ENCODE peak calls at places on chromosomes 11 and 22, in six cellular contexts. R is prostate gland, Z is A549, G is suprapubic skin, C is Peyer's patch, F is body of pancreas. A is an unnamed sample.
A peak's percentile ranks its signal among the peaks of the same experiment; 100 is the strongest.

GRCh38 chr22:50713571-50714056 is 24.4 kb upstream of the ACR start:
- DNase-seq in R (no peak), Z (no peak), G (no peak), C (no peak), F (peak; percentile 39), A (no peak)

GRCh38 chr22:31448382-31448781 is 41.3 kb downstream of the EIF4ENIF1 start:
- DNase-seq in R (no peak), Z (no peak), G (no peak), C (no peak), F (no peak), A (no peak)

GRCh38 chr11:57241311-57241972 is 4.4 kb upstream of the APLNR start:
- DNase-seq in R (no peak), Z (no peak), G (no peak), C (no peak), F (no peak), A (no peak)

GRCh38 chr11:2881974-2882362 is 3.6 kb downstream of the CDKN1C start:
- DNase-seq in R (no peak), Z (no peak), G (no peak), C (no peak), F (no peak), A (no peak)

GRCh38 chr22:46031965-46032851 is 55.2 kb upstream of the WNT7B start:
- DNase-seq in R (no peak), Z (no peak), G (peak; percentile 64), C (peak; percentile 44), F (peak; percentile 6), A (no peak)

GRCh38 chr11:62004473-62004872 is 37.0 kb upstream of the FTH1 start:
- DNase-seq in R (no peak), Z (no peak), G (peak; percentile 56), C (peak; percentile 52), F (no peak), A (no peak)

GRCh38 chr11:114036958-114037357 is 22.6 kb upstream of the ZBTB16 start:
- DNase-seq in R (no peak), Z (no peak), G (no peak), C (no peak), F (no peak), A (no peak)

GRCh38 chr11:62556872-62557631 is 10.4 kb upstream of the AHNAK start:
- DNase-seq in R (no peak), Z (no peak), G (no peak), C (peak; percentile 82), F (no peak), A (no peak)

GRCh38 chr11:61164610-61165424 is 3.6 kb upstream of the VPS37C start:
- DNase-seq in R (peak; percentile 61), Z (no peak), G (no peak), C (peak; percentile 15), F (no peak), A (no peak)

GRCh38 chr11:32187106-32187505 is 96.2 kb downstream of the RCN1 start:
- DNase-seq in R (no peak), Z (no peak), G (no peak), C (no peak), F (no peak), A (no peak)

GRCh38 chr11:59611570-59612565 is 3.7 kb downstream of the OSBP start:
- DNase-seq in R (peak; percentile 9), Z (no peak), G (no peak), C (peak; percentile 76), F (peak; percentile 79), A (no peak)
- TF ChIP-seq POLR2A in R (no peak), Z (no peak), G (no peak), C (no peak), F (peak; percentile 48), A (no peak)

DNA sequence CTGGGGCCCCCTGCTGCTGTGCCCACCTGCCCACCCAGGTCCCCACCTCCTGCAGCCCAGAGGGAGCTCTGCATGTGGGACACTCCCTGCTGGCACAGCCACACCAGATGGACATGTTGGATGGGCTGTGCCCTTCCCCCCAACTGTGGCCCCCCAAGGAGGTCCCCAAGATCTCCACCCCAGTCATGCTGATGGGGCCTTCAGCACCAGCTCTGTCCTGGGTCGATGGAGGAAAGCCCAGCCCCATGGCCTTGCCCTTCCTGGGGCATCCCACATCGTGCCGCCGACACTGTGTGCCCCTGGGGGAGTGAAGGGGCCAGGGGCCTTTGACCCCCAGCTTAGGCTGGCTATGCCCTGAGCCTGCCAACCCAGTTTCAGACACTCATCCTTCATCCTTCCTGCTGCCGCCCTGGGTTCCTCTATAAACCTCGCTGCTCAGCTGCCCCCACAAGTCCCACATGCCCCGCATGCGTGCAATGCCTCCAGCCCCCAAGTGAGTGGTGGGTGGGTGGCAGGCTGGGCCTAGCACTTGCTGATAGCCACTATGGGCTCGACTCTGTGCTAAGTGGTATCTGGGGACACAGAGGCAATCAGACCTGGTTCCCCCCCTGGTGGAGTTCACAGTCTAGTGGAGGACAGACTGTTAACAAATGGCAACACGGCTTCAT is 3.9 kb upstream of the DPP3 start:
- DNase-seq in R (no peak), Z (no peak), G (no peak), C (no peak), F (no peak), A (no peak)
- TF ChIP-seq POLR2A in R (no peak), Z (no peak), G (no peak), C (no peak), F (no peak), A (no peak)

DNA sequence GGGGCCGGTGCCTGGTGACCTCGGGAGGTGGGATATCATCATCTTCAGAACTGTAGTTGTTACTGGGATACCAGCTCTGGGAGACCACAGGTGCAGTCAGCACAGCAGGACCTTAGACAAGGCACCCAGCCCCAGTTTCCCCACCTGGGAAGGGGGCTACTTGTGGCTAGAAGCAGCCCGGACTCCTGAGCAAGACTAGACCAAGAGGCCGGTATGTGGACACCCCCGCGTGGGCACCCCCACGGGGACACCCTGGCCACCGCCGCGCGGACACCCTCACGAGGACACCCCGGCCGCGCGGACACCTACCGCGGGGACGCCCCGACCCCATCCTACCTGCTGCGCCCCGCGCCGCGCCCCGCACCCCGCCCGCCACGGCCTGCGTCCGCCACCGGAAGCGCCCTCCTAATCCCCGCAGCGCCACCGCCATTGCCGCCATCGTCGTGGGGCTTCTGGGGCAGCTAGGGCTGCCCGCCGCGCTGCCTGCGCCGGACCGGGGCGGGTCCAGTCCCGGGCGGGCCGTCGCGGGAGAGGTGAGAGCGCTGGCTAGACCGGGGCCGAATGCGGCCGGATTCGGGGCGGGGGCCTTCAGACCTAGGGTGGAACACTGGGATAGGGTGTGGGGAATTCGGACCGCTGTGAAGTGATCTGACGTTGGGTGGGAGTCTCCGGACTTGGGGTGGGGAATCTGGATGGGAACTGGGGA is at the start of the genes COMT and TXNRD2:
- DNase-seq in R (peak; percentile 54), Z (peak; percentile 46), G (peak; percentile 80), C (peak; percentile 85), F (peak; percentile 75), A (peak; percentile 52)
- TF ChIP-seq POLR2A in R (peak; percentile 43), Z (peak; percentile 60), G (peak; percentile 63), C (peak; percentile 32), F (peak; percentile 80), A (peak; percentile 66)

GRCh38 chr11:64206457-64207246 is at the start of gene FERMT3:
- DNase-seq in R (no peak), Z (no peak), G (peak; percentile 74), C (peak; percentile 95), F (peak; percentile 35), A (no peak)
- TF ChIP-seq POLR2A in R (no peak), Z (no peak), G (no peak), C (peak; percentile 9), F (peak; percentile 29), A (no peak)

DNA sequence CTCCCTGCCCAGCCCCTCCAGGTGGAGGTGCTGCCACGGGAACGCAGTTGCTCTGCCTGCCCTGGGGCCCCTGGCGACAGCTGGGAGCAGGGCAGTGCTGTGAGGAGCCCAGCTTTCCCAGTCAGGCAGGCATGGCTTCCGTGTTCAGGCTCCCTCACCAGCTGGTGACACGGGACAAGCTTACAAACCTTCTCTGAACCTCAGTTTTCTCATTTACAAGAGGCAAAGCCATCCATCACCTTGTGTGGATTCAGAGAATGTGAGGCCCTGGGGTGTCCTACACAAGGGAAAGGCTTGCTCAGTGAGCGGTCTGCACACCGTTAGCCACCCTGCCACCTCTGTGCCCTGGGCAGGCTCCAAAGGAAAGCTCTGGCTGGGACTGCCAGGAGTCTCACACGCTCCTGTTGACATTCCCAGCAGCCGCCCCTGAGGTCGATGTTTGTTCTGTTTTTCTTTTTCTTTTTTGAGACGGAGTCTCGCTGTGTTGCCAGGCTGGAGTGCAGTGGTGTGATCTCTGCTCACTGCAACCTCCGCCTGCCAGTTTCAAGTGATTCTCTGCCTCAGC is 23.5 kb downstream of the SUN2 start:
- DNase-seq in R (no peak), Z (no peak), G (no peak), C (no peak), F (peak; percentile 79), A (no peak)
- TF ChIP-seq POLR2A in R (no peak), Z (no peak), G (no peak), C (no peak), F (peak; percentile 53), A (no peak)

DNA sequence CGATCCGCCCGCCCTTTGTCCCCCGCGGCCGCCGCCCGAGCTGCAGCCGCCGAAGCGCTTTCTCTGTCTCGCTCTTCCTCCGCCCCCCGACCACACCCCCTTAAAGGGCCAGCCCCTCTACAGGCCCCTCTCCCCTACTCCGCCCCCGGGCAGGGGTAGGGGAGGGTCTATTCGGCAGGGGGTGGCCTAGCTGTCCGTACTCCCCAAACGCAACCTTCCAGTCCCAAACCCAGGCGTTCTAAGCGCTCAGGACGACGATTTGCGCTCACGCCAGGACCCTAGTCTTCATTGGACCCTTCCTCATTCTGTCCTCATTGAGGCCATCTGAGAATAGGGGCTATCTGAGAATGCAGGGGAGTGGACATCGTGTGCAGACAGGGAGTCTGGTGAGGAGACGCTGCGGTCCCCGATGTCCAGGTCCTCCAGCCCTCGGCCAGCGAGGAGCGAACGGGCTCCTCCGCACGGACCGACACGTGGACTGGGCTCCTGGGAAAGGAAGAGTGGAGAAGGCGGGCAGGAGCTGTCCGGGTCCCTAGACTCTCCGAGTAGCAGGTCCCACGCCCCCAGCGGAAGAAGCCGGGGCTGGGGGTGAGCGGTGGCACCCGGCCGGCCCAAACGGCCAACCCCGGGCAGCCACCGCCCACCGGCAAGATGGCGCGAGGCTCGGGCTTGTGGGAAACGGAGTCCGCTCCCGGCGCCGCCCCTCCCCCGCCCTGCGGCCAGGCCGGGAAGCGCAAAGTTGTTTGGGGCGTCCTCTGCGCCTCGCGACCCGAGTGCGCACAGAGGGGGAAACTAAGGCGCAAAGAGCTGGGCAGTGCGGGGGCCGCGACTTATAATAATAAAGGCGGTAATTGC is at the start of gene PPP1R14B:
- DNase-seq in R (peak; percentile 83), Z (peak; percentile 89), G (peak; percentile 92), C (peak; percentile 95), F (peak; percentile 92), A (no peak)
- TF ChIP-seq POLR2A in R (peak; percentile 33), Z (peak; percentile 14), G (no peak), C (peak; percentile 22), F (peak; percentile 51), A (no peak)

GRCh38 chr22:39351689-39352214 is 2.0 kb downstream of the SYNGR1 start:
- DNase-seq in R (no peak), Z (no peak), G (no peak), C (peak; percentile 76), F (no peak), A (no peak)

GRCh38 chr22:39350803-39351688 is 1.3 kb downstream of the SYNGR1 start:
- DNase-seq in R (no peak), Z (no peak), G (no peak), C (no peak), F (no peak), A (no peak)

GRCh38 chr22:39349506-39349966 is 255 bp upstream of the SYNGR1 start:
- DNase-seq in R (no peak), Z (no peak), G (no peak), C (peak; percentile 57), F (peak; percentile 59), A (no peak)

GRCh38 chr22:39348909-39349505 is 784 bp upstream of the SYNGR1 start:
- DNase-seq in R (no peak), Z (no peak), G (no peak), C (peak; percentile 66), F (peak; percentile 29), A (no peak)

GRCh38 chr22:39349967-39350802 is at the start of gene SYNGR1:
- DNase-seq in R (no peak), Z (no peak), G (no peak), C (no peak), F (peak; percentile 46), A (no peak)
- TF ChIP-seq POLR2A in R (no peak), Z (peak; percentile 3), G (no peak), C (no peak), F (no peak), A (peak; percentile 33)